ENCODE peak calls at places on chromosome 2, in ten cellular contexts. P is type B pancreatic cell; Z is kidney glomerular epithelial cell; U is neural progenitor cell; X is DMS153; D is cardiac fibroblast; G is activated CD8-positive, alpha-beta memory T cell treated with anti-CD3 and anti-CD28 coated beads, Interleukin-2, amount 50 U/mL, for 4 hours; Q is K562; N is hippocampal formation; M is RWPE1. A is an unnamed sample.

GRCh38 chr2:120343100-120343432 is 2.9 kb upstream of the INHBB start:
- DNase-seq in Z (no peak), M (no peak), P (no peak), Q (no peak), U (no peak), D (no peak), G (no peak), X (no peak), N (no peak), A (no peak)

GRCh38 chr2:110828330-110828729 is 96.0 kb downstream of the ACOXL start:
- DNase-seq in Z (no peak), M (no peak), X (no peak), Q (no peak), G (no peak), P (no peak), D (peak; percentile 5), N (no peak), U (no peak), A (no peak)

GRCh38 chr2:38581193-38582147 is 21.3 kb downstream of the HNRNPLL start:
- DNase-seq in Z (peak; percentile 75), M (no peak), U (peak; percentile 77), Q (peak; percentile 29), G (peak; percentile 29), D (peak; percentile 89), X (peak; percentile 54), N (peak; percentile 88), P (no peak), A (no peak)

GRCh38 chr2:69436594-69436936 is 670 bp downstream of the NFU1 start:
- DNase-seq in U (no peak), Z (peak; percentile 36), M (no peak), N (no peak), X (no peak), G (no peak), P (no peak), D (peak; percentile 18), Q (no peak), A (no peak)

GRCh38 chr2:226953826-226954225 is 118.0 kb downstream of the RHBDD1 start:
- DNase-seq in U (no peak), X (peak; percentile 9), N (no peak), G (no peak), Z (no peak), P (no peak), D (no peak), M (no peak), Q (no peak), A (no peak)

GRCh38 chr2:128302011-128302743 is 16.5 kb downstream of the HS6ST1 start:
- DNase-seq in G (no peak), P (no peak), U (no peak), Q (no peak), M (no peak), D (no peak), N (no peak), Z (no peak), X (no peak), A (no peak)

GRCh38 chr2:127537142-127537541 is 1.7 kb downstream of the MYO7B start:
- DNase-seq in G (no peak), P (no peak), Z (no peak), X (no peak), Q (no peak), N (no peak), U (no peak), D (no peak), M (no peak), A (no peak)

GRCh38 chr2:5696741-5697521 is 4.7 kb downstream of the SOX11 start:
- DNase-seq in Q (no peak), D (no peak), U (peak; percentile 80), N (no peak), X (peak; percentile 29), G (no peak), M (no peak), Z (peak; percentile 55), P (peak; percentile 82), A (peak; percentile 20)

GRCh38 chr2:182366625-182367024 is 60.2 kb downstream of the PDE1A start:
- DNase-seq in G (no peak), X (peak; percentile 94), N (no peak), Z (no peak), U (no peak), D (peak; percentile 94), P (no peak), Q (no peak), M (no peak), A (no peak)